ENCODE peak calls at places on chromosomes 16 and 17, in eight cellular contexts. T is GM03348, X is Daoy, M is T-helper 2 cell, C is cardiac muscle cell, R is brain pericyte, A is HCEC 1CT, W is naive B cell. U is an unnamed sample.

GRCh38 chr17:78674156-78674555 is 97.0 kb upstream of the DNAH17 start:
- DNase-seq in C (no peak), A (no peak), W (no peak), T (no peak), X (no peak), R (no peak), M (no peak), U (no peak)

GRCh38 chr17:43021739-43022512 is at the start of gene VAT1:
- DNase-seq in A (peak), X (peak), M (peak), C (peak), R (peak), T (peak), W (peak), U (peak)

GRCh38 chr17:31595666-31596381 is 204.3 kb downstream of the RAB11FIP4 start:
- DNase-seq in W (no peak), A (no peak), T (no peak), X (no peak), M (no peak), R (no peak), C (no peak), U (no peak)

GRCh38 chr16:86577314-86577971 is 906 bp upstream of the FOXL1 start:
- DNase-seq in R (no peak), X (peak), W (no peak), A (peak), T (no peak), M (no peak), C (no peak), U (peak)

GRCh38 chr17:73340093-73340596 is 28.3 kb upstream of the CDC42EP4 start:
- DNase-seq in W (no peak), A (peak), T (peak), M (no peak), X (peak), C (peak), R (no peak), U (peak)

GRCh38 chr17:13024526-13025263 is 6.9 kb upstream of the ELAC2 start:
- DNase-seq in T (peak), A (peak), C (peak), W (peak), M (peak), X (peak), R (peak), U (peak)

GRCh38 chr16:6218855-6219254 is 1113.8 kb upstream of the RBFOX1 start:
- DNase-seq in T (no peak), X (no peak), A (no peak), W (no peak), M (no peak), R (no peak), C (no peak), U (no peak)

GRCh38 chr16:65415460-65415859 is 293.6 kb upstream of the CDH11 start:
- DNase-seq in C (peak), A (peak), M (no peak), X (peak), T (no peak), W (no peak), R (no peak), U (peak)

GRCh38 chr17:73586921-73587680 is 57.1 kb downstream of the SDK2 start:
- DNase-seq in R (no peak), M (no peak), A (no peak), T (no peak), C (no peak), X (peak), W (no peak), U (no peak)

GRCh38 chr17:2289878-2290478 is 13.6 kb downstream of the SMG6 start:
- DNase-seq in R (no peak), A (no peak), W (no peak), X (no peak), C (no peak), T (no peak), M (no peak), U (no peak)

U was measured in H4.